ENCODE peak calls at places on chromosomes 6 and 20, in four cellular contexts. X, M, O and T are unnamed samples.

GRCh38 chr6:14910692-14911547 is 334.9 kb upstream of the JARID2 start:
- DNase-seq in M (peak), X (no peak), O (no peak), T (no peak)

GRCh38 chr6:110517601-110518280 is 41.3 kb upstream of the SLC22A16 start:
- DNase-seq in X (no peak), O (peak), M (no peak), T (no peak)

GRCh38 chr6:109237082-109237985 is 142.0 kb downstream of the CEP57L1 start:
- DNase-seq in M (no peak), X (peak), O (no peak), T (no peak)

GRCh38 chr6:111724505-111724904 is 118.8 kb upstream of the TRAF3IP2 start:
- DNase-seq in X (no peak), O (no peak), M (peak), T (no peak)

GRCh38 chr6:1190361-1190760 is 121.5 kb upstream of the FOXQ1 start:
- DNase-seq in X (no peak), M (no peak), O (peak), T (no peak)

GRCh38 chr6:167424060-167424673 is 99.3 kb downstream of the TTLL2 start:
- DNase-seq in X (no peak), O (peak), M (no peak), T (no peak)

GRCh38 chr6:125812394-125813231 is 21.9 kb downstream of the NCOA7 start:
- DNase-seq in M (no peak), O (no peak), X (peak), T (no peak)

GRCh38 chr20:59775221-59776055 is 158.0 kb downstream of the SYCP2 start:
- DNase-seq in O (no peak), X (no peak), M (no peak), T (no peak)

GRCh38 chr6:10414766-10415592 is at the start of gene TFAP2A:
- DNase-seq in O (no peak), M (no peak), X (no peak), T (no peak)

GRCh38 chr20:50645253-50646068 is 45.9 kb downstream of the RIPOR3 start:
- DNase-seq in M (no peak), X (no peak), O (peak), T (peak)

GRCh38 chr6:157272866-157273755 is 50.2 kb downstream of the TMEM242 start:
- DNase-seq in X (peak), M (no peak), O (peak), T (no peak)

GRCh38 chr6:15431762-15432495 is 186.1 kb downstream of the JARID2 start:
- DNase-seq in O (peak), X (no peak), M (no peak), T (no peak)

GRCh38 chr20:43584448-43585138 is 6.1 kb upstream of the IFT52 start:
- DNase-seq in O (peak), M (no peak), X (no peak), T (no peak)

GRCh38 chr6:44386929-44387345 is 569 bp upstream of the CDC5L start:
- DNase-seq in M (no peak), X (no peak), O (no peak), T (peak)

GRCh38 chr6:157755752-157756411 is 67.2 kb upstream of the SNX9 start:
- DNase-seq in O (no peak), M (no peak), X (no peak), T (no peak)

GRCh38 chr20:14922503-14923267 is 585.3 kb upstream of the FLRT3 start:
- DNase-seq in O (no peak), M (no peak), X (no peak), T (no peak)

GRCh38 chr6:43292763-43293318 is 5.2 kb upstream of the SLC22A7 start:
- DNase-seq in O (no peak), X (no peak), M (no peak), T (no peak)

GRCh38 chr6:137233561-137234504 is 14.6 kb upstream of the IFNGR1 start:
- DNase-seq in O (peak), M (no peak), X (peak), T (no peak)

GRCh38 chr20:35004749-35005462 is 49.2 kb downstream of the MYH7B start:
- DNase-seq in X (no peak), M (no peak), O (no peak), T (no peak)

GRCh38 chr20:5770240-5770986 is 20.2 kb downstream of the SHLD1 start:
- DNase-seq in M (no peak), O (no peak), X (no peak), T (no peak)

GRCh38 chr20:62660216-62660615 is 17.9 kb downstream of the SLCO4A1 start:
- DNase-seq in X (no peak), O (no peak), M (no peak), T (no peak)

GRCh38 chr20:17961600-17961965 is 7.0 kb downstream of the SNX5 start:
- DNase-seq in O (no peak), M (no peak), X (no peak), T (no peak)

DNA sequence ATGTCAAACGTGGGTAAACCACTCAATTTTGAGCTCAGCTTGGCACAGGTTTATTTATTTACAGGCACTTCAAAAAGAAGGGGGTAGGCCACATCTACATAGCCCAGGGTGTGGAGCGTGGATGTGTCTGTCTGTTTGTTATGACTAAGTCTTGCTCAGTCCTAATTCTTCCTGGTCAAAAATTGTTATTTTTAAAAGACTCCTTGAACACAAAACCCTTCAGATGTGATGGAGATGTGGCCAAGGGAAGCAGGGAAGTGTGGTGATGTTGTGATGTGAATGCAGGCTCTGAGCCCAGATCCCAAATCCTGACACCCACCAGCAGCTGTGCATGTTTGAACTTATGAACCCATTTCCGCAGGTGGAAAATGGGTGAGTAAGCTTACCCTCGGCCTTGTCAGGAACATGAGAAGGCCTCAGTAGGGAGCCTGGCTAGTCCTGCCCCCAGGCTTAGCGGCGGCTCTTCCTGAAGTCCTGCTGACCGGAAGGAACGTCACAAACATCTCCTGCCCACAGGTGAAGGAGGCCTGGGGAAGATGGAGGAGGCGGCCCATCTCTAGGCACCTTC is 119.7 kb downstream of the MYLK4 start:
- DNase-seq in X (no peak), M (no peak), O (no peak), T (no peak)
- TF ChIP-seq BHLHE40 in X (no peak), M (no peak), O (no peak), T (no peak)

GRCh38 chr6:37990762-37991525 is 171.4 kb downstream of the ZFAND3 start:
- DNase-seq in O (no peak), X (no peak), M (no peak), T (no peak)
- TF ChIP-seq TARDBP in O (no peak), X (no peak), M (no peak), T (no peak)

DNA sequence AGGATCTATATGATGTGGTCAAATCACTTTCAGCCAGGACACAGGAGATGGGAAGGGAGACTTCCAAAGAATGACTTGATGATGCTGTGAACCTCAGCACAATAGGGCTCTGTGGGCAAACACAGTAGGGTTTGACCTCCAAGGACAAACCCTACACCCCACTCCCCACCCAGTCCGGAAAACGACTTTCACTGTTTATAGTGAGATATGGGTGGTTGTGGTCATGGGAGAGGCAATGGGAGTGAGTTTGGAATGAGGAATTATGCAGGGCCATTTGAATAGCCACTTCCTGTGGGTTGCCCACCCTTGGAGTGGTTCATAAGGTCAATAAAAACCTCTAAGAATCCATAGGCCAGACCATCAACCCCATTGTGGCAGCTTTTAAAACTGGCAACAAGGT is 38.4 kb upstream of the PRND start:
- DNase-seq in M (no peak), O (no peak), X (no peak), T (no peak)
- TF ChIP-seq BHLHE40 in M (no peak), O (no peak), X (no peak), T (no peak)

GRCh38 chr6:37251211-37251610 is 6.4 kb upstream of the TBC1D22B start:
- DNase-seq in O (no peak), X (no peak), M (no peak), T (no peak)
- TF ChIP-seq TARDBP in O (no peak), X (no peak), M (no peak), T (no peak)

GRCh38 chr6:100456178-100456880 is 8.4 kb downstream of the SIM1 start:
- DNase-seq in O (no peak), X (no peak), M (no peak), T (no peak)

GRCh38 chr6:100454571-100455229 is 10.0 kb downstream of the SIM1 start:
- DNase-seq in M (no peak), X (no peak), O (no peak), T (no peak)

GRCh38 chr6:100453701-100454521 is 10.8 kb downstream of the SIM1 start:
- DNase-seq in O (no peak), M (no peak), X (peak), T (no peak)

GRCh38 chr6:100456881-100457220 is 7.9 kb downstream of the SIM1 start:
- DNase-seq in X (no peak), O (no peak), M (no peak), T (no peak)

DNA sequence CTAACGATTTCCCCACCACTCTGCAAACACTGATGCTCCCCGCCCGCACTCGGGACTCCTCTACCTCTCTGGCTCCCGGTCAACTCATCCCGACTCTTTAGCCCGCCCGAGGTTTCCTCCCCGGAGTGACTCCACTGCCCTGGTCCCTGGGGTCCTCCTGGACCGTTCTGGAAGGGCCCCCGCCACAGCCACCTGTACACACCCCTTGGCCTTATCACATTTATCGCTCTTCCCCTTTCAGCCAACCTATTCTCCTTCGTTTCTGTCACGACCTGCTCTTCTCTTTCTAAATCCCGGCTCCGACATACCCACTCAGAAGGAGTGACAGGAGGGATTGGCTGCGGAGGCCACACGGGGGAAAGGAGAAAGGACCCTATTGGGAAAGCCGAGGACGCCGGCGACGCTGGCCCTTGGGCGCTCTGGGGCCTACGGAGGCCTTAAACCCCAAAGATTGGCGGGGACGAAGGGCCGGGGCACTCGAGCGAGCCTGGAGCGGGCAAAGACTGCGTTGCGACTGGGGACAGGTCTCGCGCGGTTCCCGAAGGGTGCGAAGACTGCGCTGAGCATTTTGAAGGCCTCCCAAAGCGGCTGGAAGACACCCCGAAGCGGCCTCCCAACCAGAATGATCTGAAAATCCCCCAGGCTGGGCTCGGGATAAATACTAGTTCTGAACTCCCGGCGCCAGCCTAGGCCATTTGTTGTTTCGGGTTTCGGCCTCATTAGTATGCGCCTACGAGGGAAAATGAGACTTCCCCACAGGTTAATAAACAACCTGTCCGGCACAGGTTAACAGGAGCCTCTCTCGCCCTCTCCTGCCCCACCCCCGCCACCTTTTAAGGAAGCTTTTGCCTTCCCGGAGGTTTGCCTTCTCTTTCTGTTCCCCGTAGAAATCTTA is 9.2 kb downstream of the SIM1 start:
- DNase-seq in O (no peak), X (no peak), M (no peak), T (no peak)
- TF ChIP-seq BHLHE40 in O (no peak), X (no peak), M (no peak), T (no peak)

GRCh38 chr6:169337881-169338445 is 84.3 kb upstream of the THBS2 start:
- DNase-seq in O (no peak), X (no peak), M (no peak), T (no peak)
- TF ChIP-seq TARDBP in O (no peak), X (no peak), M (no peak), T (no peak)